ENCODE peak calls at places on chromosomes 3 and 15, in six cellular contexts. One of them, this sample, is unnamed.

GRCh38 chr3:193963808-193964516 is 172.0 kb upstream of the HES1 start:
- DNase-seq in sciatic nerve: no peak
- DNase-seq in right cardiac atrium: no peak
- DNase-seq in EH: no peak
- DNase-seq in T follicular helper cell: no peak
- DNase-seq in dermis blood vessel endothelial cell: no peak
- DNase-seq in this sample: no peak

GRCh38 chr3:187629711-187630110 is 40.5 kb downstream of the SST start:
- DNase-seq in right cardiac atrium: no peak
- DNase-seq in sciatic nerve: no peak
- DNase-seq in EH: peak
- DNase-seq in T follicular helper cell: no peak
- DNase-seq in dermis blood vessel endothelial cell: no peak
- DNase-seq in this sample: no peak

GRCh38 chr15:40392986-40393948 is 10.7 kb downstream of the KNSTRN start:
- DNase-seq in dermis blood vessel endothelial cell: no peak
- DNase-seq in T follicular helper cell: no peak
- DNase-seq in right cardiac atrium: no peak
- DNase-seq in sciatic nerve: no peak
- DNase-seq in EH: peak
- DNase-seq in this sample: no peak

GRCh38 chr3:120800625-120801024 is 58.1 kb downstream of the GTF2E1 start:
- DNase-seq in dermis blood vessel endothelial cell: no peak
- DNase-seq in right cardiac atrium: no peak
- DNase-seq in sciatic nerve: no peak
- DNase-seq in EH: no peak
- DNase-seq in T follicular helper cell: no peak
- DNase-seq in this sample: no peak

GRCh38 chr15:77139312-77139711 is 68.4 kb upstream of the TSPAN3 start:
- DNase-seq in right cardiac atrium: no peak
- DNase-seq in EH: no peak
- DNase-seq in sciatic nerve: no peak
- DNase-seq in T follicular helper cell: no peak
- DNase-seq in dermis blood vessel endothelial cell: no peak
- DNase-seq in this sample: no peak

GRCh38 chr3:37922721-37923575 is 61.3 kb downstream of the CTDSPL start:
- DNase-seq in sciatic nerve: no peak
- DNase-seq in dermis blood vessel endothelial cell: peak
- DNase-seq in T follicular helper cell: no peak
- DNase-seq in EH: peak
- DNase-seq in right cardiac atrium: no peak
- DNase-seq in this sample: no peak

GRCh38 chr15:69311319-69311721 is 12.6 kb downstream of the PAQR5 start:
- DNase-seq in right cardiac atrium: no peak
- DNase-seq in T follicular helper cell: no peak
- DNase-seq in dermis blood vessel endothelial cell: no peak
- DNase-seq in EH: peak
- DNase-seq in sciatic nerve: no peak
- DNase-seq in this sample: no peak

GRCh38 chr3:186024210-186024609 is 84.7 kb downstream of the ETV5 start:
- DNase-seq in right cardiac atrium: peak
- DNase-seq in T follicular helper cell: no peak
- DNase-seq in sciatic nerve: peak
- DNase-seq in dermis blood vessel endothelial cell: no peak
- DNase-seq in EH: peak
- DNase-seq in this sample: no peak

GRCh38 chr15:61138151-61138550 is 91.0 kb downstream of the RORA start:
- DNase-seq in right cardiac atrium: no peak
- DNase-seq in T follicular helper cell: no peak
- DNase-seq in dermis blood vessel endothelial cell: no peak
- DNase-seq in sciatic nerve: no peak
- DNase-seq in EH: peak
- DNase-seq in this sample: no peak

GRCh38 chr15:47756872-47757271 is 39.6 kb downstream of the SEMA6D start:
- DNase-seq in T follicular helper cell: no peak
- DNase-seq in dermis blood vessel endothelial cell: peak
- DNase-seq in right cardiac atrium: no peak
- DNase-seq in sciatic nerve: no peak
- DNase-seq in EH: peak
- DNase-seq in this sample: no peak

GRCh38 chr3:187403768-187404270 is 35.6 kb downstream of the RTP4 start:
- DNase-seq in sciatic nerve: no peak
- DNase-seq in EH: peak
- DNase-seq in dermis blood vessel endothelial cell: peak
- DNase-seq in right cardiac atrium: no peak
- DNase-seq in T follicular helper cell: no peak
- DNase-seq in this sample: no peak

GRCh38 chr15:69080203-69080957 is 65.9 kb downstream of the NOX5 start:
- DNase-seq in T follicular helper cell: no peak
- DNase-seq in right cardiac atrium: no peak
- DNase-seq in sciatic nerve: no peak
- DNase-seq in dermis blood vessel endothelial cell: peak
- DNase-seq in EH: peak
- DNase-seq in this sample: no peak

GRCh38 chr3:107561980-107562379 is 39.2 kb downstream of the BBX start:
- DNase-seq in right cardiac atrium: no peak
- DNase-seq in T follicular helper cell: no peak
- DNase-seq in dermis blood vessel endothelial cell: no peak
- DNase-seq in EH: peak
- DNase-seq in sciatic nerve: no peak
- DNase-seq in this sample: no peak

GRCh38 chr3:71796268-71796667 is 11.3 kb upstream of the PROK2 start:
- DNase-seq in EH: no peak
- DNase-seq in sciatic nerve: no peak
- DNase-seq in dermis blood vessel endothelial cell: no peak
- DNase-seq in right cardiac atrium: no peak
- DNase-seq in T follicular helper cell: no peak
- DNase-seq in this sample: no peak

GRCh38 chr15:58332676-58333400 is 99.0 kb upstream of the LIPC start:
- DNase-seq in T follicular helper cell: no peak
- DNase-seq in dermis blood vessel endothelial cell: no peak
- DNase-seq in EH: peak
- DNase-seq in right cardiac atrium: no peak
- DNase-seq in sciatic nerve: no peak
- DNase-seq in this sample: no peak

GRCh38 chr3:110966966-110967663 is 104.5 kb upstream of the NECTIN3 start:
- DNase-seq in EH: no peak
- DNase-seq in dermis blood vessel endothelial cell: no peak
- DNase-seq in sciatic nerve: no peak
- DNase-seq in T follicular helper cell: no peak
- DNase-seq in right cardiac atrium: no peak
- DNase-seq in this sample: no peak

GRCh38 chr3:61574854-61575253 is 13.5 kb downstream of the PTPRG start:
- DNase-seq in T follicular helper cell: no peak
- DNase-seq in dermis blood vessel endothelial cell: no peak
- DNase-seq in right cardiac atrium: no peak
- DNase-seq in EH: peak
- DNase-seq in sciatic nerve: no peak
- DNase-seq in this sample: no peak

GRCh38 chr3:186237915-186238314 is 124.1 kb downstream of the DGKG start:
- DNase-seq in sciatic nerve: no peak
- DNase-seq in EH: no peak
- DNase-seq in T follicular helper cell: no peak
- DNase-seq in right cardiac atrium: no peak
- DNase-seq in dermis blood vessel endothelial cell: no peak
- DNase-seq in this sample: no peak

GRCh38 chr3:37909067-37909911 is 47.6 kb downstream of the CTDSPL start:
- DNase-seq in dermis blood vessel endothelial cell: peak
- DNase-seq in right cardiac atrium: no peak
- DNase-seq in EH: peak
- DNase-seq in sciatic nerve: no peak
- DNase-seq in T follicular helper cell: no peak
- DNase-seq in this sample: no peak

GRCh38 chr3:114624676-114625181 is 330.9 kb downstream of the TIGIT start:
- DNase-seq in sciatic nerve: peak
- DNase-seq in right cardiac atrium: peak
- DNase-seq in T follicular helper cell: no peak
- DNase-seq in EH: peak
- DNase-seq in dermis blood vessel endothelial cell: peak
- DNase-seq in this sample: no peak

GRCh38 chr15:81297580-81298575 is 26.1 kb downstream of the STARD5 start:
- DNase-seq in EH: no peak
- DNase-seq in dermis blood vessel endothelial cell: no peak
- DNase-seq in T follicular helper cell: no peak
- DNase-seq in sciatic nerve: no peak
- DNase-seq in right cardiac atrium: no peak
- DNase-seq in this sample: no peak

GRCh38 chr3:184568918-184569829 is 7.6 kb downstream of the EPHB3 start:
- DNase-seq in dermis blood vessel endothelial cell: peak
- DNase-seq in T follicular helper cell: no peak
- DNase-seq in EH: peak
- DNase-seq in right cardiac atrium: peak
- DNase-seq in sciatic nerve: peak
- DNase-seq in this sample: no peak

GRCh38 chr3:171168086-171168485 is 141.6 kb upstream of the SLC2A2 start:
- DNase-seq in EH: peak
- DNase-seq in T follicular helper cell: no peak
- DNase-seq in right cardiac atrium: no peak
- DNase-seq in sciatic nerve: no peak
- DNase-seq in dermis blood vessel endothelial cell: peak
- DNase-seq in this sample: no peak

GRCh38 chr3:134312873-134313838 is 61.1 kb downstream of the AMOTL2 start:
- DNase-seq in T follicular helper cell: no peak
- DNase-seq in sciatic nerve: peak
- DNase-seq in EH: peak
- DNase-seq in dermis blood vessel endothelial cell: peak
- DNase-seq in right cardiac atrium: peak
- DNase-seq in this sample: peak

GRCh38 chr3:172355836-172356235 is 92.4 kb downstream of the GHSR start:
- DNase-seq in T follicular helper cell: no peak
- DNase-seq in sciatic nerve: no peak
- DNase-seq in dermis blood vessel endothelial cell: peak
- DNase-seq in right cardiac atrium: no peak
- DNase-seq in EH: peak
- DNase-seq in this sample: no peak

GRCh38 chr3:72265250-72265649 is 480.3 kb upstream of the PROK2 start:
- DNase-seq in right cardiac atrium: no peak
- DNase-seq in EH: peak
- DNase-seq in sciatic nerve: no peak
- DNase-seq in T follicular helper cell: no peak
- DNase-seq in dermis blood vessel endothelial cell: peak
- DNase-seq in this sample: no peak

GRCh38 chr3:193403307-193403706 is 24.8 kb upstream of the ATP13A5 start:
- DNase-seq in sciatic nerve: no peak
- DNase-seq in EH: no peak
- DNase-seq in T follicular helper cell: no peak
- DNase-seq in dermis blood vessel endothelial cell: no peak
- DNase-seq in right cardiac atrium: no peak
- DNase-seq in this sample: no peak

GRCh38 chr15:41241251-41241964 is 10.3 kb downstream of the CHP1 start:
- DNase-seq in T follicular helper cell: no peak
- DNase-seq in dermis blood vessel endothelial cell: peak
- DNase-seq in right cardiac atrium: no peak
- DNase-seq in sciatic nerve: no peak
- DNase-seq in EH: no peak
- DNase-seq in this sample: no peak

GRCh38 chr3:31724681-31725080 is 192.0 kb downstream of the STT3B start:
- DNase-seq in sciatic nerve: no peak
- DNase-seq in EH: peak
- DNase-seq in T follicular helper cell: no peak
- DNase-seq in right cardiac atrium: no peak
- DNase-seq in dermis blood vessel endothelial cell: peak
- DNase-seq in this sample: no peak

GRCh38 chr3:41464401-41464800 is 265.1 kb downstream of the CTNNB1 start:
- DNase-seq in T follicular helper cell: no peak
- DNase-seq in dermis blood vessel endothelial cell: no peak
- DNase-seq in sciatic nerve: no peak
- DNase-seq in EH: no peak
- DNase-seq in right cardiac atrium: no peak
- DNase-seq in this sample: no peak

GRCh38 chr3:133792171-133792763 is 13.3 kb upstream of the SRPRB start:
- DNase-seq in EH: peak
- DNase-seq in sciatic nerve: no peak
- DNase-seq in dermis blood vessel endothelial cell: peak
- DNase-seq in right cardiac atrium: no peak
- DNase-seq in T follicular helper cell: no peak
- DNase-seq in this sample: no peak

GRCh38 chr15:91357527-91357926 is 257.5 kb downstream of the SV2B start:
- DNase-seq in EH: no peak
- DNase-seq in right cardiac atrium: no peak
- DNase-seq in dermis blood vessel endothelial cell: no peak
- DNase-seq in sciatic nerve: no peak
- DNase-seq in T follicular helper cell: no peak
- DNase-seq in this sample: no peak

GRCh38 chr3:129608087-129608935 is 1.8 kb upstream of the PLXND1 start:
- DNase-seq in EH: peak
- DNase-seq in right cardiac atrium: peak
- DNase-seq in T follicular helper cell: no peak
- DNase-seq in sciatic nerve: no peak
- DNase-seq in dermis blood vessel endothelial cell: peak
- DNase-seq in this sample: no peak

GRCh38 chr3:161014997-161015749 is 90.0 kb downstream of the B3GALNT1 start:
- DNase-seq in right cardiac atrium: no peak
- DNase-seq in T follicular helper cell: no peak
- DNase-seq in EH: no peak
- DNase-seq in sciatic nerve: no peak
- DNase-seq in dermis blood vessel endothelial cell: no peak
- DNase-seq in this sample: no peak

GRCh38 chr3:141114816-141115458 is 63.8 kb downstream of the SPSB4 start:
- DNase-seq in T follicular helper cell: no peak
- DNase-seq in sciatic nerve: no peak
- DNase-seq in dermis blood vessel endothelial cell: peak
- DNase-seq in EH: no peak
- DNase-seq in right cardiac atrium: no peak
- DNase-seq in this sample: no peak

GRCh38 chr3:58462829-58463180 is 29.1 kb upstream of the KCTD6 start:
- DNase-seq in right cardiac atrium: no peak
- DNase-seq in sciatic nerve: no peak
- DNase-seq in T follicular helper cell: no peak
- DNase-seq in EH: no peak
- DNase-seq in dermis blood vessel endothelial cell: no peak
- DNase-seq in this sample: no peak

GRCh38 chr3:43161684-43162512 is 56.0 kb upstream of the POMGNT2 start:
- DNase-seq in EH: peak
- DNase-seq in T follicular helper cell: no peak
- DNase-seq in dermis blood vessel endothelial cell: peak
- DNase-seq in right cardiac atrium: no peak
- DNase-seq in sciatic nerve: no peak
- DNase-seq in this sample: no peak

GRCh38 chr3:188345223-188345622 is 191.3 kb downstream of the LPP start:
- DNase-seq in EH: peak
- DNase-seq in T follicular helper cell: no peak
- DNase-seq in dermis blood vessel endothelial cell: peak
- DNase-seq in right cardiac atrium: no peak
- DNase-seq in sciatic nerve: no peak
- DNase-seq in this sample: no peak

GRCh38 chr3:26106119-26106690 is 316.3 kb downstream of the OXSM start:
- DNase-seq in right cardiac atrium: no peak
- DNase-seq in EH: no peak
- DNase-seq in dermis blood vessel endothelial cell: no peak
- DNase-seq in sciatic nerve: no peak
- DNase-seq in T follicular helper cell: no peak
- DNase-seq in this sample: no peak